ENCODE peak calls at places on chromosome 4, in five cellular contexts. N is uterus, W is psoas muscle, D is Peyer's patch, T is H1. F is an unnamed sample.

GRCh38 chr4:183250831-183251230 is 69.2 kb downstream of the CLDN22 start:
- DNase-seq in N (no peak), W (no peak), D (no peak), T (no peak), F (no peak)

GRCh38 chr4:40553995-40554394 is 75.7 kb downstream of the RBM47 start:
- DNase-seq in N (no peak), W (no peak), D (no peak), T (no peak), F (peak; percentile 67)

GRCh38 chr4:2263701-2264321 is 1.9 kb upstream of the MXD4 start:
- DNase-seq in N (no peak), W (peak; percentile 45), D (no peak), T (no peak), F (no peak)

GRCh38 chr4:18057821-18058533 is 36.4 kb upstream of the LCORL start:
- DNase-seq in N (no peak), W (no peak), D (no peak), T (no peak), F (no peak)

GRCh38 chr4:141410839-141411238 is 190.1 kb downstream of the ZNF330 start:
- DNase-seq in N (no peak), W (no peak), D (no peak), T (no peak), F (no peak)

GRCh38 chr4:79257953-79258613 is 67.8 kb downstream of the NAA11 start:
- DNase-seq in N (no peak), W (no peak), D (no peak), T (no peak), F (no peak)

GRCh38 chr4:153156263-153156662 is 48.0 kb upstream of the TRIM2 start:
- DNase-seq in N (no peak), W (no peak), D (no peak), T (no peak), F (no peak)

GRCh38 chr4:157607996-157608395 is 387.5 kb downstream of the GRIA2 start:
- DNase-seq in N (no peak), W (no peak), D (no peak), T (no peak), F (no peak)

GRCh38 chr4:3267576-3268394 is 18.8 kb downstream of the MSANTD1 start:
- DNase-seq in N (no peak), W (peak; percentile 10), D (peak; percentile 40), T (peak; percentile 46), F (no peak)

GRCh38 chr4:7612311-7612710 is 177.6 kb upstream of the PSAPL1 start:
- DNase-seq in N (no peak), W (no peak), D (no peak), T (no peak), F (no peak)

GRCh38 chr4:74501579-74501978 is 56.6 kb downstream of the AREG start:
- DNase-seq in N (no peak), W (no peak), D (no peak), T (no peak), F (no peak)

GRCh38 chr4:7557447-7557846 is 122.7 kb upstream of the PSAPL1 start:
- DNase-seq in N (no peak), W (no peak), D (no peak), T (no peak), F (no peak)

GRCh38 chr4:113016377-113016776 is 33.1 kb upstream of the ANK2 start:
- DNase-seq in N (no peak), W (no peak), D (no peak), T (no peak), F (no peak)
- H3K27me3 ChIP-seq in N (no peaks in the 10 kb centered on the region), W (no peaks in the 10 kb centered on the region), D (no peaks in the 10 kb centered on the region), T (no peaks in the 10 kb centered on the region), F (no peaks in the 10 kb centered on the region)

GRCh38 chr4:162282711-162283110 is 118.9 kb upstream of the FSTL5 start:
- DNase-seq in N (no peak), W (no peak), D (no peak), T (no peak), F (no peak)

GRCh38 chr4:162285753-162286152 is 122.0 kb upstream of the FSTL5 start:
- DNase-seq in N (no peak), W (no peak), D (no peak), T (no peak), F (no peak)
- H3K9me3 ChIP-seq in N (no peaks in the 10 kb centered on the region), W (peaks cover under 1% of the 10 kb centered on the region), D (no peaks in the 10 kb centered on the region), T (no peaks in the 10 kb centered on the region), F (no peaks in the 10 kb centered on the region)

GRCh38 chr4:98630804-98631454 is 27.5 kb downstream of the TSPAN5 start:
- DNase-seq in N (no peak), W (no peak), D (no peak), T (no peak), F (no peak)
- TF ChIP-seq CTCF in N (no peak), W (no peak), D (no peak), T (peak; percentile 41), F (no peak)

GRCh38 chr4:57442241-57442640 is 332.1 kb upstream of the IGFBP7 start:
- DNase-seq in N (no peak), W (no peak), D (no peak), T (no peak), F (no peak)
- H3K27me3 ChIP-seq in N (no peaks in the 10 kb centered on the region), W (peaks cover 2% of the 10 kb centered on the region), D (no peaks in the 10 kb centered on the region), T (no peaks in the 10 kb centered on the region), F (no peaks in the 10 kb centered on the region)

GRCh38 chr4:8732681-8733243 is 138.9 kb downstream of the HMX1 start:
- DNase-seq in N (no peak), W (peak; percentile 22), D (peak; percentile 27), T (no peak), F (peak; percentile 47)
- H3K9me3 ChIP-seq in N (no peaks in the 10 kb centered on the region), W (peaks cover 5% of the 10 kb centered on the region), D (no peaks in the 10 kb centered on the region), T (peaks cover 12% of the 10 kb centered on the region), F (no peaks in the 10 kb centered on the region)

DNA sequence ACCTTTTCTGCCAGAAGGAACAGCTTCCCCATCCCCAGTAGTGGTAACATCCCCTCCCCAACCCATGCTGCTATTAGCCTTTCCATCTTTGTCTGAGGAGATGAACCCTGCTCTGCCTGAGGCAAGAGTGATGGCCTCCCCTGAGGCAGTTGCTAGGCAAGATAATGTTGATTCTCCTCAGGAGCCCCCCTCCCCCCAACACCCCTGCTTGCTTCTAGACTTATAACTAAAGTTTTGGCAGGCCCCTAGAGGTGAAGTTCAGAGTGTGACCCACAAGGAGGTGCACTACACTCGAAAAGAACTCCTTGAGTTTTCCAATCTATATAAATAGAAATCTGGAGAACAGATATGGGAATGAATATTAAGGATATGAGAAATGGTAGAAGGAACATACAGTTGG is 962.5 kb downstream of the ADGRL3 start:
- DNase-seq in N (no peak), W (no peak), D (no peak), T (no peak), F (no peak)
- TF ChIP-seq CTCF in N (no peak), W (no peak), D (no peak), T (peak; percentile 30), F (no peak)

GRCh38 chr4:89101256-89102161 is 9.8 kb upstream of the TIGD2 start:
- DNase-seq in N (no peak), W (no peak), D (no peak), T (no peak), F (no peak)
- H3K27me3 ChIP-seq in N (no peaks in the 10 kb centered on the region), W (no peaks in the 10 kb centered on the region), D (no peaks in the 10 kb centered on the region), T (no peaks in the 10 kb centered on the region), F (no peaks in the 10 kb centered on the region)

GRCh38 chr4:150425161-150425560 is 156.8 kb upstream of the MAB21L2 start:
- DNase-seq in N (no peak), W (no peak), D (no peak), T (no peak), F (no peak)
- H3K9me3 ChIP-seq in N (no peaks in the 10 kb centered on the region), W (no peaks in the 10 kb centered on the region), D (no peaks in the 10 kb centered on the region), T (no peaks in the 10 kb centered on the region), F (no peaks in the 10 kb centered on the region)

F was measured in ascending aorta.